ENCODE peak calls at places on chromosomes 1 and 21, in seven cellular contexts. V is stimulated activated naive CD4-positive, alpha-beta T cell; Z is EH; M is T47D; S is right lobe of liver; P is NCI-H345; N is neural crest cell. A is an unnamed sample.
A peak's percentile ranks its signal among the peaks of the same experiment; 100 is the strongest.

GRCh38 chr21:26506951-26507350 is 66.1 kb downstream of the CYYR1 start:
- DNase-seq in P (no peak), V (no peak), Z (peak; percentile 50), N (no peak), M (no peak), S (no peak), A (no peak)

GRCh38 chr1:10064416-10065343 is 31.9 kb downstream of the UBE4B start:
- DNase-seq in N (no peak), S (no peak), M (no peak), V (no peak), P (no peak), Z (no peak), A (no peak)

GRCh38 chr1:195733826-195734225 is 874.4 kb downstream of the KCNT2 start:
- DNase-seq in M (no peak), V (no peak), P (no peak), Z (no peak), N (no peak), S (no peak), A (no peak)

GRCh38 chr1:110255388-110255787 is 45.3 kb downstream of the KCNC4 start:
- DNase-seq in P (peak; percentile 49), N (no peak), Z (no peak), V (no peak), S (no peak), M (no peak), A (peak; percentile 1)

GRCh38 chr1:223641523-223642039 is 23.9 kb downstream of the CAPN8 start:
- DNase-seq in V (no peak), P (peak; percentile 38), M (no peak), Z (no peak), S (peak; percentile 70), N (no peak), A (no peak)

GRCh38 chr1:45972621-45973020 is 159.8 kb downstream of the PIK3R3 start:
- DNase-seq in V (no peak), M (no peak), Z (no peak), N (no peak), S (no peak), P (no peak), A (no peak)

GRCh38 chr1:167764458-167765330 is 42.9 kb downstream of the MPZL1 start:
- DNase-seq in N (no peak), S (no peak), M (no peak), P (no peak), Z (no peak), V (no peak), A (no peak)

GRCh38 chr1:213327318-213327667 is 276.3 kb downstream of the RPS6KC1 start:
- DNase-seq in Z (peak; percentile 92), N (no peak), V (no peak), S (no peak), M (no peak), P (no peak), A (no peak)

GRCh38 chr1:75273110-75273509 is 138.9 kb downstream of the LHX8 start:
- DNase-seq in N (no peak), M (no peak), P (no peak), S (no peak), Z (no peak), V (no peak), A (no peak)

GRCh38 chr1:246198141-246198820 is 308.8 kb downstream of the SMYD3 start:
- DNase-seq in V (no peak), M (no peak), Z (no peak), N (no peak), P (no peak), S (no peak), A (no peak)

GRCh38 chr1:60621524-60621923 is 460.8 kb upstream of the NFIA start:
- DNase-seq in P (peak; percentile 77), V (no peak), Z (no peak), N (peak; percentile 4), M (no peak), S (no peak), A (no peak)

GRCh38 chr1:184555665-184556641 is 169.1 kb downstream of the C1orf21 start:
- DNase-seq in V (no peak), N (no peak), P (no peak), S (no peak), M (no peak), Z (no peak), A (no peak)

GRCh38 chr1:156664949-156665411 is 12.2 kb downstream of the NES start:
- DNase-seq in Z (peak; percentile 86), V (no peak), M (no peak), S (no peak), P (no peak), N (peak; percentile 46), A (no peak)

GRCh38 chr1:71104417-71104816 is 23.6 kb upstream of the ZRANB2 start:
- DNase-seq in V (no peak), N (no peak), M (no peak), S (no peak), Z (no peak), P (no peak), A (no peak)

GRCh38 chr1:25082216-25082899 is 149.9 kb downstream of the SYF2 start:
- DNase-seq in V (no peak), M (no peak), N (no peak), Z (peak; percentile 64), P (no peak), S (peak; percentile 31), A (no peak)

GRCh38 chr1:37478451-37478871 is 4.1 kb downstream of the ZC3H12A start:
- DNase-seq in Z (peak; percentile 68), N (no peak), V (peak; percentile 44), S (no peak), M (no peak), P (no peak), A (no peak)

GRCh38 chr1:2528016-2528415 is 1.6 kb upstream of the PANK4 start:
- DNase-seq in M (no peak), N (no peak), Z (no peak), S (peak; percentile 96), P (no peak), V (no peak), A (no peak)

GRCh38 chr1:160247053-160247452 is 15.3 kb downstream of the DCAF8 start:
- DNase-seq in S (no peak), N (no peak), Z (no peak), V (no peak), M (no peak), P (no peak), A (no peak)

GRCh38 chr1:244970236-244970652 is 105.9 kb upstream of the HNRNPU start:
- DNase-seq in P (peak; percentile 84), V (no peak), Z (peak; percentile 78), M (no peak), S (no peak), N (peak; percentile 74), A (no peak)

GRCh38 chr21:15063081-15063820 is 1.5 kb downstream of the NRIP1 start:
- DNase-seq in N (no peak), S (peak; percentile 42), V (peak; percentile 25), Z (peak; percentile 24), M (peak; percentile 30), P (no peak), A (no peak)

GRCh38 chr21:34017127-34017961 is 56.0 kb upstream of the MRPS6 start:
- DNase-seq in S (no peak), N (no peak), M (no peak), P (no peak), Z (peak; percentile 76), V (no peak), A (no peak)

GRCh38 chr1:31879981-31880608 is 58.1 kb downstream of the PTP4A2 start:
- DNase-seq in P (no peak), N (no peak), Z (no peak), V (no peak), S (no peak), M (no peak), A (no peak)

GRCh38 chr1:154151311-154151710 is 3.6 kb downstream of the NUP210L start:
- DNase-seq in P (no peak), S (no peak), Z (peak; percentile 47), M (no peak), N (no peak), V (no peak), A (no peak)

GRCh38 chr1:36910281-36910725 is 124.0 kb downstream of the GRIK3 start:
- DNase-seq in N (no peak), M (no peak), Z (no peak), V (no peak), P (no peak), S (no peak), A (no peak)

GRCh38 chr1:17167041-17167782 is 37.7 kb upstream of the PADI1 start:
- DNase-seq in P (no peak), N (no peak), M (no peak), V (no peak), S (no peak), Z (peak; percentile 29), A (no peak)

GRCh38 chr1:27594542-27595510 is 9.1 kb downstream of the AHDC1 start:
- DNase-seq in Z (peak; percentile 82), V (no peak), N (no peak), P (no peak), S (no peak), M (no peak), A (no peak)

GRCh38 chr21:9759972-9760371 is 761.4 kb upstream of the TPTE start:
- DNase-seq in P (no peak), V (no peak), N (no peak), M (no peak), S (no peak), Z (no peak), A (no peak)

GRCh38 chr1:175201061-175201508 is 8.5 kb upstream of the KIAA0040 start:
- DNase-seq in S (no peak), P (peak; percentile 45), N (no peak), Z (peak; percentile 92), M (no peak), V (no peak), A (no peak)

GRCh38 chr21:45906859-45907258 is 74.7 kb upstream of the COL6A1 start:
- DNase-seq in S (peak; percentile 30), N (no peak), M (no peak), Z (no peak), P (no peak), V (no peak), A (no peak)

GRCh38 chr1:147897789-147898188 is 4.8 kb upstream of the GJA8 start:
- DNase-seq in N (no peak), V (no peak), Z (no peak), P (no peak), M (no peak), S (no peak), A (no peak)

GRCh38 chr1:228154685-228155571 is 5.2 kb downstream of the GJC2 start:
- DNase-seq in M (no peak), V (no peak), P (peak; percentile 72), S (peak; percentile 38), Z (no peak), N (no peak), A (no peak)

GRCh38 chr1:116570358-116571214 is at the start of gene CD58:
- DNase-seq in N (peak; percentile 78), Z (peak; percentile 86), V (peak; percentile 31), S (peak; percentile 94), P (peak; percentile 86), M (peak; percentile 74), A (peak; percentile 72)

GRCh38 chr1:65946960-65947359 is 154.3 kb downstream of the PDE4B start:
- DNase-seq in N (no peak), V (no peak), S (no peak), Z (peak; percentile 79), P (no peak), M (no peak), A (no peak)

GRCh38 chr1:193281894-193282293 is 95.5 kb upstream of the B3GALT2 start:
- DNase-seq in P (no peak), S (no peak), Z (no peak), N (no peak), M (no peak), V (no peak), A (no peak)

GRCh38 chr1:174258148-174258550 is 98.8 kb downstream of the RABGAP1L start:
- DNase-seq in N (peak; percentile 57), Z (peak; percentile 50), V (no peak), P (peak; percentile 51), S (no peak), M (no peak), A (peak; percentile 39)

GRCh38 chr1:3530931-3531818 is 76.7 kb downstream of the ARHGEF16 start:
- DNase-seq in N (peak; percentile 47), S (peak; percentile 81), Z (peak; percentile 90), P (peak; percentile 86), V (peak; percentile 86), M (peak; percentile 92), A (peak; percentile 73)